ENCODE peak calls at places on chromosome 13, in six cellular contexts. Y is Daoy, V is amygdala, L is NCI-H524, R is suprapubic skin, N is NCI-H1417 treated with DMSO at 0.1 percent for 48 hours. Q is an unnamed sample.

GRCh38 chr13:108409735-108410134 is 140.2 kb downstream of the TNFSF13B start:
- DNase-seq in L (no peak), R (no peak), N (no peak), Y (no peak), V (no peak), Q (no peak)

GRCh38 chr13:110350509-110350908 is 43.4 kb downstream of the COL4A2 start:
- DNase-seq in Y (no peak), R (no peak), V (no peak), L (no peak), N (no peak), Q (no peak)

GRCh38 chr13:101397742-101398141 is 18.6 kb downstream of the NALCN start:
- DNase-seq in V (no peak), N (no peak), R (no peak), Y (peak), L (no peak), Q (no peak)

GRCh38 chr13:34308725-34309124 is 490.8 kb downstream of the RFC3 start:
- DNase-seq in N (no peak), L (no peak), Y (no peak), R (no peak), V (no peak), Q (no peak)

GRCh38 chr13:103539265-103539664 is 473.0 kb upstream of the SLC10A2 start:
- DNase-seq in R (no peak), V (no peak), Y (no peak), N (peak), L (peak), Q (peak)

GRCh38 chr13:99214232-99214631 is 13.6 kb downstream of the UBAC2 start:
- DNase-seq in R (no peak), L (no peak), N (no peak), V (no peak), Y (no peak), Q (no peak)

GRCh38 chr13:46176756-46177155 is 5.2 kb downstream of the LCP1 start:
- DNase-seq in V (no peak), L (no peak), Y (no peak), N (no peak), R (no peak), Q (no peak)

GRCh38 chr13:62502606-62503005 is 1087.0 kb upstream of the PCDH20 start:
- DNase-seq in R (no peak), Y (no peak), N (no peak), L (no peak), V (no peak), Q (no peak)

GRCh38 chr13:50255639-50256038 is 240.4 kb downstream of the KCNRG start:
- DNase-seq in Y (no peak), R (no peak), L (no peak), N (no peak), V (no peak), Q (no peak)

GRCh38 chr13:30429721-30430694 is 7.7 kb downstream of the UBE2L5 start:
- DNase-seq in N (no peak), L (no peak), V (no peak), R (no peak), Y (peak), Q (no peak)

GRCh38 chr13:59459972-59460371 is 703.8 kb downstream of the DIAPH3 start:
- DNase-seq in L (no peak), N (no peak), R (no peak), V (no peak), Y (no peak), Q (no peak)

GRCh38 chr13:40132249-40132648 is 476.8 kb downstream of the COG6 start:
- DNase-seq in L (no peak), V (no peak), R (no peak), N (no peak), Y (no peak), Q (no peak)

GRCh38 chr13:113148407-113148806 is 10.0 kb upstream of the PROZ start:
- DNase-seq in Y (no peak), V (no peak), N (no peak), L (no peak), R (no peak), Q (no peak)

GRCh38 chr13:89465366-89465765 is 1794.2 kb downstream of the SLITRK5 start:
- DNase-seq in Y (no peak), R (no peak), L (no peak), N (no peak), V (no peak), Q (no peak)

GRCh38 chr13:113002206-113002821 is 33.3 kb downstream of the MCF2L start:
- DNase-seq in N (peak), Y (peak), V (no peak), R (no peak), L (peak), Q (peak)

GRCh38 chr13:51768378-51768921 is 35.5 kb downstream of the DHRS12 start:
- DNase-seq in L (no peak), Y (no peak), N (no peak), V (no peak), R (no peak), Q (no peak)

GRCh38 chr13:96984061-96984508 is 10.2 kb downstream of the OXGR1 start:
- DNase-seq in Y (peak), N (peak), L (peak), R (no peak), V (no peak), Q (no peak)

GRCh38 chr13:23069571-23069970 is 111.2 kb upstream of the SGCG start:
- DNase-seq in Y (peak), V (no peak), R (no peak), L (no peak), N (no peak), Q (no peak)

GRCh38 chr13:41356788-41357187 is 45.7 kb downstream of the NAA16 start:
- DNase-seq in Y (no peak), N (no peak), L (no peak), R (no peak), V (no peak), Q (no peak)

Q was measured in NCI-H2171.